ENCODE peak calls at places on chromosomes 16 and 17, in ten cellular contexts. M is Peyer's patch; Z is caudate nucleus; I is fibroblast of the aortic adventitia; O is COR-L47; Y is natural killer cell treated with Interleukin-12 subunit alpha and Interleukin-12 subunit beta and Interleukin-15 and Interleukin-18, amount 100 ng/mL, for 72 hours; R is IMR-90; D is NCI-H2107; P is OCI-M1; N is activated naive CD4-positive, alpha-beta T cell. S is an unnamed sample.
A peak's percentile ranks its signal among the peaks of the same experiment; 100 is the strongest.

GRCh38 chr17:82396601-82397435 is 21.3 kb upstream of the HEXD start:
- DNase-seq in M (no peak), Z (no peak), I (peak; percentile 94), O (no peak), Y (peak; percentile 46), R (peak; percentile 90), D (no peak), P (no peak), N (no peak), S (no peak)

GRCh38 chr17:75557075-75557851 is 30.3 kb upstream of the MYO15B start:
- DNase-seq in M (peak; percentile 84), Z (peak; percentile 64), I (peak; percentile 70), O (peak; percentile 23), Y (no peak), R (peak; percentile 17), D (peak; percentile 29), P (no peak), N (no peak), S (no peak)

GRCh38 chr17:67243284-67243683 is 1.7 kb downstream of the HELZ start:
- DNase-seq in M (no peak), Z (no peak), I (no peak), O (no peak), Y (no peak), R (no peak), D (no peak), P (peak; percentile 36), N (no peak), S (no peak)

GRCh38 chr17:3647769-3648540 is 11.4 kb downstream of the CTNS start:
- DNase-seq in M (peak; percentile 79), Z (peak; percentile 46), I (peak; percentile 44), O (no peak), Y (no peak), R (peak; percentile 55), D (no peak), P (peak; percentile 55), N (no peak), S (no peak)

GRCh38 chr17:47700471-47701449 is 6.8 kb downstream of the TBKBP1 start:
- DNase-seq in M (peak; percentile 41), Z (no peak), I (no peak), O (no peak), Y (peak; percentile 89), R (no peak), D (no peak), P (no peak), N (no peak), S (no peak)

GRCh38 chr16:73735018-73735417 is 561.6 kb upstream of the PSMD7 start:
- DNase-seq in M (no peak), Z (no peak), I (peak; percentile 25), O (no peak), Y (no peak), R (peak; percentile 75), D (no peak), P (peak; percentile 2), N (no peak), S (no peak)

GRCh38 chr16:69726313-69727060 is at the start of gene NQO1:
- DNase-seq in M (peak; percentile 97), Z (peak; percentile 81), I (peak; percentile 99), O (peak; percentile 92), Y (peak; percentile 92), R (peak; percentile 97), D (peak; percentile 86), P (peak; percentile 96), N (peak; percentile 60), S (peak; percentile 91)

GRCh38 chr16:4988647-4989046 is 30.5 kb downstream of the SEC14L5 start:
- DNase-seq in M (no peak), Z (no peak), I (no peak), O (no peak), Y (no peak), R (no peak), D (no peak), P (no peak), N (no peak), S (no peak)

GRCh38 chr17:82053130-82053529 is 1.4 kb downstream of the GPS1 start:
- DNase-seq in M (no peak), Z (no peak), I (no peak), O (no peak), Y (no peak), R (no peak), D (no peak), P (no peak), N (no peak), S (no peak)

GRCh38 chr16:2814757-2815298 is 2.2 kb upstream of the PRSS21 start:
- DNase-seq in M (no peak), Z (no peak), I (no peak), O (no peak), Y (no peak), R (no peak), D (no peak), P (no peak), N (no peak), S (no peak)

GRCh38 chr17:82737981-82738877 is 2.8 kb downstream of the FN3K start:
- DNase-seq in M (no peak), Z (peak; percentile 94), I (no peak), O (no peak), Y (peak; percentile 35), R (peak; percentile 27), D (no peak), P (peak; percentile 91), N (no peak), S (no peak)

GRCh38 chr17:69331746-69332145 is 4.8 kb upstream of the ABCA5 start:
- DNase-seq in M (no peak), Z (no peak), I (no peak), O (no peak), Y (no peak), R (no peak), D (no peak), P (no peak), N (no peak), S (no peak)